ENCODE peak calls at places on chromosomes 7 and 10, in nine cellular contexts. D, H, J, R, U, E, T, C and S are unnamed samples.
A peak's percentile ranks its signal among the peaks of the same experiment; 100 is the strongest.

GRCh38 chr10:93915603-93916002 is 21.8 kb downstream of the SLC35G1 start:
- DNase-seq in D (no peak), J (peak; percentile 75), E (no peak), U (no peak), R (peak; percentile 23), H (no peak), C (no peak), T (no peak), S (no peak)

GRCh38 chr10:122142652-122143237 is 128.4 kb upstream of the BTBD16 start:
- DNase-seq in U (peak; percentile 61), H (no peak), J (no peak), R (no peak), C (peak; percentile 55), T (no peak), D (no peak), E (no peak), S (no peak)

GRCh38 chr10:100970076-100970913 is 991 bp downstream of the SEMA4G start:
- DNase-seq in E (no peak), H (no peak), J (no peak), U (peak; percentile 40), C (no peak), T (no peak), D (no peak), R (no peak), S (no peak)

GRCh38 chr10:35516102-35516670 is 89.0 kb upstream of the GJD4 start:
- DNase-seq in C (no peak), T (no peak), R (no peak), U (no peak), J (no peak), D (no peak), E (no peak), H (no peak), S (no peak)

GRCh38 chr7:7934945-7935344 is 33.7 kb upstream of the GLCCI1 start:
- DNase-seq in R (no peak), H (no peak), T (no peak), E (no peak), D (no peak), U (no peak), J (no peak), C (no peak), S (no peak)

GRCh38 chr7:2566890-2567662 is 8.3 kb downstream of the IQCE start:
- DNase-seq in E (no peak), J (no peak), D (no peak), H (no peak), C (no peak), T (no peak), R (no peak), U (peak; percentile 82), S (no peak)

GRCh38 chr7:98617051-98617959 is at the start of gene NPTX2:
- DNase-seq in C (peak; percentile 46), D (no peak), U (peak; percentile 30), T (no peak), R (peak; percentile 70), J (no peak), H (peak; percentile 40), E (peak; percentile 6), S (peak; percentile 8)

GRCh38 chr10:114024876-114025609 is 18.6 kb upstream of the ADRB1 start:
- DNase-seq in H (no peak), D (peak; percentile 65), T (no peak), U (peak; percentile 6), R (no peak), E (no peak), C (no peak), J (no peak), S (no peak)

GRCh38 chr10:82980321-82980720 is 1105.3 kb downstream of the NRG3 start:
- DNase-seq in E (no peak), H (no peak), U (no peak), T (no peak), R (no peak), C (no peak), J (no peak), D (no peak), S (no peak)

GRCh38 chr10:21340341-21340740 is 185.1 kb downstream of the SKIDA1 start:
- DNase-seq in R (no peak), E (no peak), U (no peak), T (no peak), H (no peak), D (no peak), J (no peak), C (no peak), S (no peak)

GRCh38 chr7:74372060-74372408 is 81.7 kb upstream of the GTF2IRD1 start:
- DNase-seq in D (no peak), H (no peak), R (no peak), T (no peak), C (no peak), E (no peak), J (no peak), U (no peak), S (no peak)

GRCh38 chr7:108442039-108442568 is 14.1 kb downstream of the NRCAM start:
- DNase-seq in R (peak; percentile 97), C (no peak), D (no peak), T (no peak), U (peak; percentile 76), H (peak; percentile 45), E (peak; percentile 71), J (no peak), S (no peak)

GRCh38 chr7:999149-999883 is 16.3 kb downstream of the CYP2W1 start:
- DNase-seq in T (no peak), J (no peak), U (no peak), C (no peak), H (no peak), D (no peak), E (no peak), R (no peak), S (no peak)